ENCODE peak calls at places on chromosomes 5 and 9, in six cellular contexts. One of them, this sample, is unnamed.

GRCh38 chr5:9166202-9167147 is 379.4 kb downstream of the SEMA5A start:
- DNase-seq in activated CD4-positive, alpha-beta T cell treated with anti-CD3 and anti-CD28 coated beads for 4 hours: no peak
- DNase-seq in A172: peak
- DNase-seq in NCI-H226: no peak
- DNase-seq in mesothelial cell of epicardium: no peak
- DNase-seq in activated CD8-positive, alpha-beta memory T cell treated with anti-CD3 and anti-CD28 coated beads for 24 hours: no peak
- DNase-seq in this sample: no peak

GRCh38 chr5:57887851-57888621 is 405.4 kb upstream of the ACTBL2 start:
- DNase-seq in activated CD4-positive, alpha-beta T cell treated with anti-CD3 and anti-CD28 coated beads for 4 hours: no peak
- DNase-seq in A172: peak
- DNase-seq in NCI-H226: peak
- DNase-seq in mesothelial cell of epicardium: no peak
- DNase-seq in activated CD8-positive, alpha-beta memory T cell treated with anti-CD3 and anti-CD28 coated beads for 24 hours: no peak
- DNase-seq in this sample: peak

GRCh38 chr9:4365055-4365454 is 65.2 kb upstream of the GLIS3 start:
- DNase-seq in activated CD4-positive, alpha-beta T cell treated with anti-CD3 and anti-CD28 coated beads for 4 hours: no peak
- DNase-seq in A172: no peak
- DNase-seq in NCI-H226: no peak
- DNase-seq in mesothelial cell of epicardium: no peak
- DNase-seq in activated CD8-positive, alpha-beta memory T cell treated with anti-CD3 and anti-CD28 coated beads for 24 hours: no peak
- DNase-seq in this sample: no peak

GRCh38 chr9:129964901-129965734 is 77.9 kb downstream of the FNBP1 start:
- DNase-seq in activated CD4-positive, alpha-beta T cell treated with anti-CD3 and anti-CD28 coated beads for 4 hours: no peak
- DNase-seq in A172: peak
- DNase-seq in NCI-H226: no peak
- DNase-seq in mesothelial cell of epicardium: no peak
- DNase-seq in activated CD8-positive, alpha-beta memory T cell treated with anti-CD3 and anti-CD28 coated beads for 24 hours: peak
- DNase-seq in this sample: no peak

GRCh38 chr5:138949988-138950387 is 74.9 kb upstream of the LRRTM2 start:
- DNase-seq in activated CD4-positive, alpha-beta T cell treated with anti-CD3 and anti-CD28 coated beads for 4 hours: no peak
- DNase-seq in A172: no peak
- DNase-seq in NCI-H226: no peak
- DNase-seq in mesothelial cell of epicardium: no peak
- DNase-seq in activated CD8-positive, alpha-beta memory T cell treated with anti-CD3 and anti-CD28 coated beads for 24 hours: no peak
- DNase-seq in this sample: peak

GRCh38 chr9:38507587-38507986 is 83.3 kb upstream of the IGFBPL1 start:
- DNase-seq in activated CD4-positive, alpha-beta T cell treated with anti-CD3 and anti-CD28 coated beads for 4 hours: no peak
- DNase-seq in A172: no peak
- DNase-seq in NCI-H226: no peak
- DNase-seq in mesothelial cell of epicardium: no peak
- DNase-seq in activated CD8-positive, alpha-beta memory T cell treated with anti-CD3 and anti-CD28 coated beads for 24 hours: no peak
- DNase-seq in this sample: no peak

GRCh38 chr9:77807295-77807694 is 159.2 kb upstream of the GNA14 start:
- DNase-seq in activated CD4-positive, alpha-beta T cell treated with anti-CD3 and anti-CD28 coated beads for 4 hours: no peak
- DNase-seq in A172: peak
- DNase-seq in NCI-H226: peak
- DNase-seq in mesothelial cell of epicardium: no peak
- DNase-seq in activated CD8-positive, alpha-beta memory T cell treated with anti-CD3 and anti-CD28 coated beads for 24 hours: no peak
- DNase-seq in this sample: no peak

GRCh38 chr5:657570-657969 is 35.6 kb downstream of the TPPP start:
- DNase-seq in activated CD4-positive, alpha-beta T cell treated with anti-CD3 and anti-CD28 coated beads for 4 hours: no peak
- DNase-seq in A172: peak
- DNase-seq in NCI-H226: peak
- DNase-seq in mesothelial cell of epicardium: no peak
- DNase-seq in activated CD8-positive, alpha-beta memory T cell treated with anti-CD3 and anti-CD28 coated beads for 24 hours: no peak
- DNase-seq in this sample: no peak

GRCh38 chr9:88433583-88434240 is 45.5 kb downstream of the SPIN1 start:
- DNase-seq in activated CD4-positive, alpha-beta T cell treated with anti-CD3 and anti-CD28 coated beads for 4 hours: no peak
- DNase-seq in A172: peak
- DNase-seq in NCI-H226: peak
- DNase-seq in mesothelial cell of epicardium: no peak
- DNase-seq in activated CD8-positive, alpha-beta memory T cell treated with anti-CD3 and anti-CD28 coated beads for 24 hours: no peak
- DNase-seq in this sample: no peak

This sample was measured in upper lobe of left lung.